ENCODE peak calls at places on chromosomes 7 and 10, in eight cellular contexts. H is IMR-90, N is GM23248, E is upper lobe of right lung, O is lower lobe of right lung, K is right cardiac atrium, U is mesendoderm, G is cardiac muscle cell. J is an unnamed sample.

GRCh38 chr7:76314042-76314721 is 11.7 kb downstream of the HSPB1 start:
- DNase-seq in H (peak; percentile 89), N (peak; percentile 93), E (peak; percentile 97), O (peak; percentile 96), K (peak; percentile 98), U (peak; percentile 95), G (peak; percentile 96), J (peak; percentile 97)

GRCh38 chr7:47535704-47536628 is 45.9 kb downstream of the TNS3 start:
- DNase-seq in H (no peak), N (peak; percentile 24), E (no peak), O (no peak), K (no peak), U (peak; percentile 52), G (no peak), J (peak; percentile 12)

GRCh38 chr10:68721673-68721963 is 579 bp downstream of the CCAR1 start:
- DNase-seq in H (no peak), N (no peak), E (no peak), O (no peak), K (no peak), U (peak; percentile 48), G (peak; percentile 11), J (peak; percentile 23)

GRCh38 chr10:71989658-71990454 is 25.7 kb downstream of the CHST3 start:
- DNase-seq in H (no peak), N (no peak), E (no peak), O (no peak), K (no peak), U (no peak), G (peak; percentile 25), J (no peak)

GRCh38 chr7:3518546-3518945 is 217.5 kb downstream of the SDK1 start:
- DNase-seq in H (no peak), N (no peak), E (no peak), O (no peak), K (no peak), U (no peak), G (no peak), J (no peak)

GRCh38 chr10:29668628-29669027 is 33.9 kb upstream of the SVIL start:
- DNase-seq in H (peak; percentile 47), N (peak; percentile 30), E (no peak), O (no peak), K (no peak), U (no peak), G (no peak), J (no peak)

GRCh38 chr7:33494473-33494872 is 365.1 kb downstream of the BBS9 start:
- DNase-seq in H (peak; percentile 11), N (peak; percentile 23), E (no peak), O (no peak), K (no peak), U (peak; percentile 4), G (no peak), J (no peak)

GRCh38 chr10:79383974-79384606 is 36.8 kb downstream of the PPIF start:
- DNase-seq in H (no peak), N (no peak), E (peak; percentile 60), O (peak; percentile 45), K (peak; percentile 71), U (no peak), G (no peak), J (peak; percentile 64)

GRCh38 chr7:82039621-82040020 is 269.8 kb upstream of the HGF start:
- DNase-seq in H (no peak), N (no peak), E (no peak), O (no peak), K (no peak), U (no peak), G (peak; percentile 58), J (no peak)

GRCh38 chr7:50962962-50963374 is 180.3 kb upstream of the GRB10 start:
- DNase-seq in H (no peak), N (peak; percentile 42), E (peak; percentile 81), O (peak; percentile 75), K (peak; percentile 87), U (peak; percentile 46), G (peak; percentile 75), J (peak; percentile 43)

GRCh38 chr10:69232736-69233135 is 12.6 kb downstream of the HKDC1 start:
- DNase-seq in H (no peak), N (no peak), E (no peak), O (no peak), K (no peak), U (no peak), G (no peak), J (no peak)

GRCh38 chr10:87640043-87640442 is 19.6 kb upstream of the PAPSS2 start:
- DNase-seq in H (peak; percentile 50), N (peak; percentile 25), E (no peak), O (no peak), K (no peak), U (no peak), G (no peak), J (no peak)

GRCh38 chr10:79019961-79020491 is 48.7 kb upstream of the ZMIZ1 start:
- DNase-seq in H (peak; percentile 23), N (peak; percentile 59), E (peak; percentile 63), O (peak; percentile 32), K (peak; percentile 67), U (peak; percentile 40), G (peak; percentile 86), J (peak; percentile 80)

GRCh38 chr10:59993931-59994330 is 87.6 kb upstream of the CCDC6 start:
- DNase-seq in H (no peak), N (no peak), E (no peak), O (no peak), K (no peak), U (no peak), G (no peak), J (no peak)

GRCh38 chr10:59995862-59996261 is 89.5 kb upstream of the CCDC6 start:
- DNase-seq in H (no peak), N (no peak), E (no peak), O (no peak), K (no peak), U (no peak), G (no peak), J (no peak)

GRCh38 chr10:59991117-59991516 is 84.8 kb upstream of the CCDC6 start:
- DNase-seq in H (no peak), N (no peak), E (no peak), O (no peak), K (no peak), U (no peak), G (no peak), J (no peak)

DNA sequence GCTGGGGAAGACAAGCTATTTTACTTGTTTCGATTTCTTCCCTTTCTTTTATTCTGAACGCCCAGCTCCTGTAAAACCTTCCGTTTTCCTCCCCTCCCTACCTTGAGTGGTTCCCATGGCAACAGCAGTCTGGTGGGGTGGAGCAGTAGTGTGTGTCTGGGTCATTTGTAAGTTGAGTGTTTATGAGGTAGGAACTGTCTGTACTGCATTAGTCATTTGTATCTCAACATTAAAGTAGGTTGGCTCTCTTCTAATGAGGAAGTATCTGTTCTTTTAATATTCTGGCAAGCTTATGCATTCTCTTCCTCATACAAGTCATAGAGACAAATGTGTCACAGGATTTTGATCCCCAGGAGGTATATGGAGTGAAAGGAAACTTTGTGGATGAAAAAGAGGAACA is 85.3 kb upstream of the CCDC6 start:
- DNase-seq in H (no peak), N (peak; percentile 27), E (no peak), O (peak; percentile 74), K (no peak), U (peak; percentile 42), G (peak; percentile 60), J (peak; percentile 48)
- H3K4me3 ChIP-seq in H (no peak overlapping the region), N (no peak overlapping the region), E (no peak overlapping the region), O (peak overlapping the region; percentile 7), K (no peak overlapping the region), U (no peak overlapping the region), G (no peak overlapping the region), J (no peak overlapping the region)

GRCh38 chr10:53843691-53844362 is 957.2 kb downstream of the PCDH15 start:
- DNase-seq in H (no peak), N (no peak), E (no peak), O (no peak), K (no peak), U (peak; percentile 65), G (peak; percentile 33), J (no peak)
- H3K4me1 ChIP-seq in H (no peaks in the 10 kb centered on the region), N (no peaks in the 10 kb centered on the region), E (no peaks in the 10 kb centered on the region), O (no peaks in the 10 kb centered on the region), K (no peaks in the 10 kb centered on the region), U (no peaks in the 10 kb centered on the region), G (peaks cover 7% of the 10 kb centered on the region), J (no peaks in the 10 kb centered on the region)

GRCh38 chr7:44976746-44977196 is 2.0 kb downstream of the MYO1G start:
- DNase-seq in H (no peak), N (no peak), E (no peak), O (no peak), K (no peak), U (no peak), G (no peak), J (no peak)
- H3K4me3 ChIP-seq in H (no peak overlapping the region), N (no peak overlapping the region), E (peak overlapping the region; percentile 42), O (peak overlapping the region; percentile 51), K (no peak overlapping the region), U (no peak overlapping the region), G (no peak overlapping the region), J (no peak overlapping the region)

GRCh38 chr10:102616071-102616770 is 28.1 kb upstream of the TRIM8 start:
- DNase-seq in H (no peak), N (no peak), E (no peak), O (peak; percentile 51), K (peak; percentile 94), U (no peak), G (peak; percentile 43), J (no peak)
- H3K4me1 ChIP-seq in H (peaks cover 28% of the 10 kb centered on the region), N (peaks cover 12% of the 10 kb centered on the region), E (peaks cover 57% of the 10 kb centered on the region), O (peaks cover 86% of the 10 kb centered on the region), K (peaks cover 37% of the 10 kb centered on the region), U (peaks cover 1% of the 10 kb centered on the region), G (peaks cover 66% of the 10 kb centered on the region), J (peaks cover 37% of the 10 kb centered on the region)

DNA sequence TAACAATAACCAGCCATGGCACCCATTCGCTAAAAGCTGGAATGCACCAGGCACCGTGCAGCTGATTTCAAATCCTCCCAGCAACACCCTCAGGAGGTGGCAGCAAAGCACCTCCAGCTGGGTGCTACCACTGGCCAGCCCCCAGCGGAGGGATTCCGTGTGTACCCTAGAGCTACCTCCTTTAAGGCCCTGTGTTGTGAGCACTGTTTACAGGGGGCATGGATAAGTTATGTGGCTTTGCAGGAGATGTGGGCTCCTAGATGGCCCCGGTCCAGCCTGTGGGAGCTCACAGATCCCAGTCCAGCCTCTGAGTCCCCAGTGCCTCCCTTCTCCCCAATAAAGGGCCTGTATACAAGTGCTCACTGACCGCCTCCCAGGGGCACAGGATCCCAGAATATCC is 27.1 kb downstream of the TNRC18 start:
- DNase-seq in H (no peak), N (peak; percentile 57), E (peak; percentile 83), O (peak; percentile 78), K (no peak), U (no peak), G (peak; percentile 23), J (peak; percentile 30)
- H3K4me3 ChIP-seq in H (peak overlapping the region; percentile 17), N (peak overlapping the region; percentile 78), E (peak overlapping the region; percentile 65), O (peak overlapping the region; percentile 71), K (peak overlapping the region; percentile 21), U (no peak overlapping the region), G (no peak overlapping the region), J (peak overlapping the region; percentile 25)

GRCh38 chr10:509361-510102 is 179.9 kb downstream of the DIP2C start:
- DNase-seq in H (no peak), N (no peak), E (peak; percentile 51), O (no peak), K (no peak), U (no peak), G (no peak), J (peak; percentile 62)
- H3K4me1 ChIP-seq in H (peaks cover 3% of the 10 kb centered on the region), N (peaks cover 7% of the 10 kb centered on the region), E (peaks cover 10% of the 10 kb centered on the region), O (peaks cover 19% of the 10 kb centered on the region), K (peaks cover 2% of the 10 kb centered on the region), U (no peaks in the 10 kb centered on the region), G (peaks cover 22% of the 10 kb centered on the region), J (peaks cover 27% of the 10 kb centered on the region)

DNA sequence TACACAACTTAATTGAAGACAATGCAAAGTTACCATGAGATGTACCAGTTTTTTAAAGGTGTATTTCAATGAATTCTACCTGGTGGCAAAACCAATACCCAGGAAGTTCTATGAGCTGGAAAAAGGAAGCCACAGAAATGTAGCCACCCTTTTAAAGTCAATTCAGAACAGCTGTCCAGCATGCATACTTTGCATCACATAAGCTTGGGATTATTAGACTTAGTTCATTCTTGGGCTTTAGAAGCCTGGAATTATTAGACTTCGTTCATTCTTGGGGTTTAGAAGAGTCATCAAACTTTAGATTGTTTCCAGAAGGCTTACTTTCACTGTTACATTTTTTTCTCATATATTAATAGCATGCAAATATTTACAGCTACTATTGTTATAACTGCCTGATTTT is 20.9 kb downstream of the SLC25A13 start:
- DNase-seq in H (no peak), N (no peak), E (no peak), O (no peak), K (no peak), U (no peak), G (no peak), J (no peak)
- H3K4me3 ChIP-seq in H (no peak overlapping the region), N (no peak overlapping the region), E (no peak overlapping the region), O (no peak overlapping the region), K (no peak overlapping the region), U (no peak overlapping the region), G (no peak overlapping the region), J (no peak overlapping the region)

J was measured in tibial artery.